ENCODE peak calls at places on chromosomes 5 and 9, in eight cellular contexts. Q is tibial nerve, Z is ovary, M is transverse colon, L is IMR-90, J is spleen, X is HCT116, D is A549. N is an unnamed sample.

GRCh38 chr5:50763356-50763755 is 96.9 kb downstream of the PARP8 start:
- DNase-seq in X (no peak), L (no peak), M (no peak), Z (no peak), Q (no peak), J (no peak), D (no peak), N (no peak)

GRCh38 chr9:129613520-129614175 is 7.3 kb downstream of the C9orf50 start:
- DNase-seq in M (no peak), X (no peak), Q (no peak), L (no peak), D (no peak), Z (no peak), J (no peak), N (no peak)

GRCh38 chr5:158084292-158084691 is 225.3 kb upstream of the CLINT1 start:
- DNase-seq in J (no peak), D (no peak), Q (no peak), L (no peak), X (no peak), Z (no peak), M (no peak), N (no peak)

GRCh38 chr5:143889986-143890385 is 78.0 kb downstream of the HMHB1 start:
- DNase-seq in L (peak; percentile 49), M (no peak), J (no peak), D (no peak), Q (no peak), Z (no peak), X (no peak), N (no peak)

GRCh38 chr5:71596169-71596568 is 9.0 kb downstream of the MCCC2 start:
- DNase-seq in J (no peak), Q (no peak), L (peak; percentile 8), Z (no peak), M (no peak), X (no peak), D (no peak), N (no peak)

GRCh38 chr9:3553076-3553765 is 27.4 kb upstream of the RFX3 start:
- DNase-seq in Q (no peak), M (no peak), L (no peak), J (no peak), X (no peak), D (no peak), Z (no peak), N (no peak)

GRCh38 chr5:22372376-22372775 is 480.8 kb downstream of the CDH12 start:
- DNase-seq in X (no peak), D (no peak), L (peak; percentile 92), Z (no peak), M (no peak), J (no peak), Q (no peak), N (no peak)

GRCh38 chr9:112065781-112066606 is 109.1 kb downstream of the SUSD1 start:
- DNase-seq in Q (no peak), M (peak; percentile 81), D (no peak), X (peak; percentile 91), J (no peak), Z (no peak), L (peak; percentile 94), N (peak; percentile 72)

GRCh38 chr5:95655575-95655974 is 9.0 kb downstream of the RFESD start:
- DNase-seq in Z (no peak), D (no peak), X (no peak), Q (no peak), L (no peak), M (no peak), J (no peak), N (no peak)

GRCh38 chr9:93501406-93501805 is 48.0 kb upstream of the FAM120AOS start:
- DNase-seq in D (no peak), M (no peak), X (no peak), L (no peak), Z (no peak), J (no peak), Q (no peak), N (no peak)
- H3K4me3 ChIP-seq in D (peak overlapping the region; percentile 12), M (peak overlapping the region; percentile 33), X (no peak overlapping the region), L (peak overlapping the region; percentile 21), Z (peak overlapping the region; percentile 33), J (peak overlapping the region; percentile 39), Q (no peak overlapping the region), N (no peak overlapping the region)

GRCh38 chr5:163867738-163868137 is 362.3 kb downstream of the MAT2B start:
- DNase-seq in Q (no peak), Z (no peak), J (no peak), L (peak; percentile 65), M (no peak), X (no peak), D (no peak), N (no peak)

GRCh38 chr5:163861670-163862069 is 356.3 kb downstream of the MAT2B start:
- DNase-seq in D (no peak), X (no peak), Q (no peak), L (no peak), J (no peak), M (no peak), Z (no peak), N (no peak)

GRCh38 chr5:163869611-163870010 is 364.2 kb downstream of the MAT2B start:
- DNase-seq in J (no peak), Z (no peak), D (no peak), M (no peak), L (no peak), Q (no peak), X (no peak), N (no peak)

GRCh38 chr5:163867324-163867723 is 361.9 kb downstream of the MAT2B start:
- DNase-seq in X (no peak), M (no peak), L (peak; percentile 64), J (no peak), Q (no peak), Z (no peak), D (no peak), N (no peak)
- TF ChIP-seq POLR2A in X (no peak), M (no peak), L (no peak), J (no peak), Q (no peak), Z (no peak), D (no peak), N (no peak)

GRCh38 chr9:92726971-92727715 is 37.5 kb downstream of the BICD2 start:
- DNase-seq in M (no peak), L (peak; percentile 56), Z (no peak), X (no peak), J (peak; percentile 51), D (no peak), Q (no peak), N (no peak)
- H3K27ac ChIP-seq in M (no peak overlapping the region), L (no peak overlapping the region), Z (no peak overlapping the region), X (no peak overlapping the region), J (peak overlapping the region; percentile 19), D (no peak overlapping the region), Q (no peak overlapping the region), N (no peak overlapping the region)

DNA sequence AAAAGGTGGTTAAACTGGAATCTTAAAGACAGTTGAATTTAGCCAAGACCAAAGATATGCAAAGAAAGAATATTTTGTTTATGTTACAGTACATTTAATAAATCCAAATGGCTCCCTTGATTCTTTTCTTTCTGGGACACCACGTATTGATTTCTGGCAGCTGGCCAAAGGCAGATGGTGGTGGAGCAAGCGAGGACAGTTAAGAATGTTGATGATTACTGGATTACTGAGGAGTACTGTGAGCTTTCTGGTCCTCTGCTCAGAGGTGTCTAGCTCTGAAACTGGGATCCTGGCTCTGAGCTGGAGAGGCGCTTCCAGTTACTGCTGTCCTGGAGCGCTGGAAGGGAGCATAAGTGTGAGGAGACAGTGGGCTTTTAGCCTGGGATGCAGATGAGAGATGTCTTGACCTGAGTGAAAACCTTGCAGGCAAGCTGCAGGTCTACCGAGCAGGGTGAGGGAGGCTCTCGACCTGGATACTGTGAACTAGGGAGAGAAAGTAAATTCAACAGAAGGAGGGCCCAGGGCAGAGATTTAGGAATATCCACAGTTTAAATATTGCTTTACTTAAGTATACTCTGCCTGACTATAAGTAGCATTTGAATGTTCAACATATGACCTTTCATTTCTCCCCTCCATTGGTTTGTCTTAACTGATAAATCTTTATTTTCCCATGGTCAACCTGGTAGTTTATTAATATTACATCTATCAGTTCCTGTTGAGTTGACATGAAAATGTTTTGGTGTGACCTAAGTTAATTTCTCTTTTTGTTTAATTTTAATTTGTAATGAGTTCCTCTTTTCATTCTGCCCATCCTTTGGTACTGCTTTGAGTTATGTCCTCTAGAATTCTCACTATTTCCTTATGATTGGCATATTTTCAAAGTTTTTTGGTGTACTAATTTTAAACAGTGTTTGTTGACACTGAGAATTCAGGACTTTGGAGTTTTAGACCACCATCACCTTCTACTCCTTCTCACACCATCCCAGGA is 3.7 kb downstream of the SYK start:
- DNase-seq in D (no peak), J (no peak), M (no peak), X (no peak), Z (no peak), Q (no peak), L (no peak), N (no peak)
- H3K4me3 ChIP-seq in D (no peak overlapping the region), J (peak overlapping the region; percentile 60), M (no peak overlapping the region), X (no peak overlapping the region), Z (no peak overlapping the region), Q (no peak overlapping the region), L (no peak overlapping the region), N (no peak overlapping the region)

GRCh38 chr9:89661956-89662717 is 57.3 kb downstream of the GADD45G start:
- DNase-seq in Q (peak; percentile 96), X (peak; percentile 35), Z (peak; percentile 99), D (peak; percentile 87), L (peak; percentile 86), M (peak; percentile 98), J (peak; percentile 89), N (peak; percentile 99)
- TF ChIP-seq POLR2A in Q (no peak), X (no peak), Z (no peak), D (no peak), L (no peak), M (peak; percentile 53), J (no peak), N (peak; percentile 35)

GRCh38 chr5:134127376-134127861 is 12.9 kb downstream of the TCF7 start:
- DNase-seq in D (no peak), Z (peak; percentile 21), X (no peak), Q (no peak), M (no peak), L (peak; percentile 58), J (peak; percentile 72), N (peak; percentile 55)
- H3K27ac ChIP-seq in D (peak overlapping the region; percentile 4), Z (no peak overlapping the region), X (no peak overlapping the region), Q (peak overlapping the region; percentile 43), M (peak overlapping the region; percentile 8), L (no peak overlapping the region), J (peak overlapping the region; percentile 82), N (no peak overlapping the region)

GRCh38 chr9:106862115-106862945 is 636 bp upstream of the ZNF462 start:
- DNase-seq in M (peak; percentile 52), J (no peak), Q (peak; percentile 15), D (peak; percentile 44), L (peak; percentile 52), X (no peak), Z (peak; percentile 64), N (no peak)
- H3K4me3 ChIP-seq in M (peak overlapping the region; percentile 85), J (peak overlapping the region; percentile 60), Q (peak overlapping the region; percentile 57), D (peak overlapping the region; percentile 81), L (peak overlapping the region; percentile 68), X (peak overlapping the region; percentile 49), Z (peak overlapping the region; percentile 58), N (peak overlapping the region; percentile 39)

GRCh38 chr9:4662108-4662988 is at the start of gene PLPP6:
- DNase-seq in Z (peak; percentile 88), M (peak; percentile 93), J (peak; percentile 96), Q (peak; percentile 78), X (peak; percentile 80), D (peak; percentile 89), L (peak; percentile 75), N (peak; percentile 93)
- TF ChIP-seq POLR2A in Z (peak; percentile 33), M (peak; percentile 87), J (peak; percentile 48), Q (peak; percentile 43), X (no peak), D (peak; percentile 82), L (peak; percentile 56), N (peak; percentile 93)

N was measured in body of pancreas.